ENCODE peak calls at places on chromosomes 7 and 10, in ten cellular contexts. One of them, this sample, is unnamed.

GRCh38 chr10:79129361-79129997 is 60.7 kb downstream of the ZMIZ1 start:
- DNase-seq in fibroblast of lung: peak; percentile 58
- DNase-seq in sigmoid colon: no peak
- DNase-seq in AG04450: no peak
- DNase-seq in thoracic aorta: no peak
- DNase-seq in tibial nerve: no peak
- DNase-seq in K562: peak; percentile 67
- DNase-seq in RWPE2: no peak
- DNase-seq in Peyer's patch: no peak
- DNase-seq in adrenal gland: peak; percentile 61
- DNase-seq in this sample: peak; percentile 91

GRCh38 chr7:122136639-122137253 is 7.3 kb downstream of the AASS start:
- DNase-seq in fibroblast of lung: peak; percentile 53
- DNase-seq in sigmoid colon: no peak
- DNase-seq in AG04450: no peak
- DNase-seq in thoracic aorta: no peak
- DNase-seq in tibial nerve: no peak
- DNase-seq in K562: no peak
- DNase-seq in RWPE2: no peak
- DNase-seq in Peyer's patch: no peak
- DNase-seq in adrenal gland: no peak
- DNase-seq in this sample: no peak

GRCh38 chr10:132765435-132765834 is 20.5 kb downstream of the NKX6-2 start:
- DNase-seq in fibroblast of lung: no peak
- DNase-seq in sigmoid colon: no peak
- DNase-seq in AG04450: no peak
- DNase-seq in thoracic aorta: no peak
- DNase-seq in tibial nerve: no peak
- DNase-seq in K562: no peak
- DNase-seq in RWPE2: no peak
- DNase-seq in Peyer's patch: no peak
- DNase-seq in adrenal gland: no peak
- DNase-seq in this sample: no peak

GRCh38 chr10:72910705-72911104 is 17.2 kb downstream of the OIT3 start:
- DNase-seq in fibroblast of lung: no peak
- DNase-seq in sigmoid colon: no peak
- DNase-seq in AG04450: no peak
- DNase-seq in thoracic aorta: no peak
- DNase-seq in tibial nerve: no peak
- DNase-seq in K562: no peak
- DNase-seq in RWPE2: no peak
- DNase-seq in Peyer's patch: no peak
- DNase-seq in adrenal gland: no peak
- DNase-seq in this sample: no peak

GRCh38 chr10:115706482-115707076 is 566.4 kb downstream of the GFRA1 start:
- DNase-seq in fibroblast of lung: peak; percentile 64
- DNase-seq in sigmoid colon: no peak
- DNase-seq in AG04450: no peak
- DNase-seq in thoracic aorta: no peak
- DNase-seq in tibial nerve: no peak
- DNase-seq in K562: no peak
- DNase-seq in RWPE2: no peak
- DNase-seq in Peyer's patch: no peak
- DNase-seq in adrenal gland: peak; percentile 6
- DNase-seq in this sample: peak; percentile 61

GRCh38 chr7:74029094-74029785 is 1.3 kb downstream of the ELN start:
- DNase-seq in fibroblast of lung: no peak
- DNase-seq in sigmoid colon: no peak
- DNase-seq in AG04450: no peak
- DNase-seq in thoracic aorta: no peak
- DNase-seq in tibial nerve: no peak
- DNase-seq in K562: no peak
- DNase-seq in RWPE2: no peak
- DNase-seq in Peyer's patch: no peak
- DNase-seq in adrenal gland: no peak
- DNase-seq in this sample: no peak

GRCh38 chr7:91798425-91798824 is 82.1 kb downstream of the MTERF1 start:
- DNase-seq in fibroblast of lung: no peak
- DNase-seq in sigmoid colon: no peak
- DNase-seq in AG04450: no peak
- DNase-seq in thoracic aorta: no peak
- DNase-seq in tibial nerve: no peak
- DNase-seq in K562: no peak
- DNase-seq in RWPE2: no peak
- DNase-seq in Peyer's patch: no peak
- DNase-seq in adrenal gland: no peak
- DNase-seq in this sample: no peak

GRCh38 chr7:104535841-104536240 is 207.4 kb downstream of the LHFPL3 start:
- DNase-seq in fibroblast of lung: no peak
- DNase-seq in sigmoid colon: no peak
- DNase-seq in AG04450: no peak
- DNase-seq in thoracic aorta: no peak
- DNase-seq in tibial nerve: no peak
- DNase-seq in K562: no peak
- DNase-seq in RWPE2: no peak
- DNase-seq in Peyer's patch: no peak
- DNase-seq in adrenal gland: no peak
- DNase-seq in this sample: no peak

GRCh38 chr10:96421995-96422394 is 63.2 kb upstream of the OPALIN start:
- DNase-seq in fibroblast of lung: no peak
- DNase-seq in sigmoid colon: no peak
- DNase-seq in AG04450: no peak
- DNase-seq in thoracic aorta: no peak
- DNase-seq in tibial nerve: no peak
- DNase-seq in K562: no peak
- DNase-seq in RWPE2: no peak
- DNase-seq in Peyer's patch: no peak
- DNase-seq in adrenal gland: no peak
- DNase-seq in this sample: no peak

GRCh38 chr10:102135956-102136526 is 3.2 kb downstream of the PPRC1 start:
- DNase-seq in fibroblast of lung: no peak
- DNase-seq in sigmoid colon: no peak
- DNase-seq in AG04450: no peak
- DNase-seq in thoracic aorta: no peak
- DNase-seq in tibial nerve: no peak
- DNase-seq in K562: no peak
- DNase-seq in RWPE2: no peak
- DNase-seq in Peyer's patch: no peak
- DNase-seq in adrenal gland: no peak
- DNase-seq in this sample: no peak

GRCh38 chr7:157813053-157813452 is 476.2 kb downstream of the DNAJB6 start:
- DNase-seq in fibroblast of lung: no peak
- DNase-seq in sigmoid colon: no peak
- DNase-seq in AG04450: no peak
- DNase-seq in thoracic aorta: no peak
- DNase-seq in tibial nerve: no peak
- DNase-seq in K562: no peak
- DNase-seq in RWPE2: peak; percentile 51
- DNase-seq in Peyer's patch: no peak
- DNase-seq in adrenal gland: no peak
- DNase-seq in this sample: no peak

GRCh38 chr10:24027107-24027506 is 181.8 kb upstream of the KIAA1217 start:
- DNase-seq in fibroblast of lung: no peak
- DNase-seq in sigmoid colon: no peak
- DNase-seq in AG04450: no peak
- DNase-seq in thoracic aorta: no peak
- DNase-seq in tibial nerve: no peak
- DNase-seq in K562: no peak
- DNase-seq in RWPE2: no peak
- DNase-seq in Peyer's patch: no peak
- DNase-seq in adrenal gland: peak; percentile 15
- DNase-seq in this sample: no peak

GRCh38 chr7:123538189-123538714 is 3.9 kb upstream of the IQUB start:
- DNase-seq in fibroblast of lung: peak; percentile 72
- DNase-seq in sigmoid colon: no peak
- DNase-seq in AG04450: peak; percentile 26
- DNase-seq in thoracic aorta: no peak
- DNase-seq in tibial nerve: no peak
- DNase-seq in K562: peak; percentile 56
- DNase-seq in RWPE2: no peak
- DNase-seq in Peyer's patch: no peak
- DNase-seq in adrenal gland: no peak
- DNase-seq in this sample: no peak

GRCh38 chr10:122459586-122460273 is 1.6 kb upstream of the HTRA1 start:
- DNase-seq in fibroblast of lung: peak; percentile 59
- DNase-seq in sigmoid colon: no peak
- DNase-seq in AG04450: no peak
- DNase-seq in thoracic aorta: no peak
- DNase-seq in tibial nerve: no peak
- DNase-seq in K562: no peak
- DNase-seq in RWPE2: no peak
- DNase-seq in Peyer's patch: no peak
- DNase-seq in adrenal gland: no peak
- DNase-seq in this sample: no peak

GRCh38 chr10:122461729-122462532 is 578 bp downstream of the HTRA1 start:
- DNase-seq in fibroblast of lung: no peak
- DNase-seq in sigmoid colon: no peak
- DNase-seq in AG04450: no peak
- DNase-seq in thoracic aorta: no peak
- DNase-seq in tibial nerve: no peak
- DNase-seq in K562: no peak
- DNase-seq in RWPE2: no peak
- DNase-seq in Peyer's patch: no peak
- DNase-seq in adrenal gland: peak; percentile 49
- DNase-seq in this sample: peak; percentile 51

GRCh38 chr10:122462533-122463465 is 1.4 kb downstream of the HTRA1 start:
- DNase-seq in fibroblast of lung: peak; percentile 66
- DNase-seq in sigmoid colon: peak; percentile 88
- DNase-seq in AG04450: no peak
- DNase-seq in thoracic aorta: no peak
- DNase-seq in tibial nerve: no peak
- DNase-seq in K562: no peak
- DNase-seq in RWPE2: no peak
- DNase-seq in Peyer's patch: peak; percentile 62
- DNase-seq in adrenal gland: peak; percentile 49
- DNase-seq in this sample: no peak

GRCh38 chr10:122461367-122461728 is at the start of gene HTRA1:
- DNase-seq in fibroblast of lung: peak; percentile 77
- DNase-seq in sigmoid colon: peak; percentile 92
- DNase-seq in AG04450: no peak
- DNase-seq in thoracic aorta: no peak
- DNase-seq in tibial nerve: peak; percentile 66
- DNase-seq in K562: no peak
- DNase-seq in RWPE2: no peak
- DNase-seq in Peyer's patch: peak; percentile 59
- DNase-seq in adrenal gland: peak; percentile 81
- DNase-seq in this sample: peak; percentile 79

GRCh38 chr10:122460891-122461293 is 461 bp upstream of the HTRA1 start:
- DNase-seq in fibroblast of lung: no peak
- DNase-seq in sigmoid colon: no peak
- DNase-seq in AG04450: no peak
- DNase-seq in thoracic aorta: no peak
- DNase-seq in tibial nerve: no peak
- DNase-seq in K562: no peak
- DNase-seq in RWPE2: no peak
- DNase-seq in Peyer's patch: no peak
- DNase-seq in adrenal gland: peak; percentile 5
- DNase-seq in this sample: no peak
- H3K27ac ChIP-seq in fibroblast of lung: no peak overlapping the region
- H3K27ac ChIP-seq in sigmoid colon: peak overlapping the region; percentile 87
- H3K27ac ChIP-seq in AG04450: no peak overlapping the region
- H3K27ac ChIP-seq in thoracic aorta: peak overlapping the region; percentile 79
- H3K27ac ChIP-seq in tibial nerve: peak overlapping the region; percentile 89
- H3K27ac ChIP-seq in K562: no peak overlapping the region
- H3K27ac ChIP-seq in RWPE2: peak overlapping the region; percentile 50
- H3K27ac ChIP-seq in Peyer's patch: peak overlapping the region; percentile 57
- H3K27ac ChIP-seq in adrenal gland: peak overlapping the region; percentile 87
- H3K27ac ChIP-seq in this sample: no peak overlapping the region

GRCh38 chr7:36941359-36941758 is 217.1 kb upstream of the AOAH start:
- DNase-seq in fibroblast of lung: no peak
- DNase-seq in sigmoid colon: no peak
- DNase-seq in AG04450: no peak
- DNase-seq in thoracic aorta: no peak
- DNase-seq in tibial nerve: no peak
- DNase-seq in K562: no peak
- DNase-seq in RWPE2: no peak
- DNase-seq in Peyer's patch: no peak
- DNase-seq in adrenal gland: no peak
- DNase-seq in this sample: no peak

GRCh38 chr7:36942558-36943354 is 218.5 kb upstream of the AOAH start:
- DNase-seq in fibroblast of lung: no peak
- DNase-seq in sigmoid colon: no peak
- DNase-seq in AG04450: no peak
- DNase-seq in thoracic aorta: no peak
- DNase-seq in tibial nerve: no peak
- DNase-seq in K562: no peak
- DNase-seq in RWPE2: no peak
- DNase-seq in Peyer's patch: no peak
- DNase-seq in adrenal gland: no peak
- DNase-seq in this sample: no peak

GRCh38 chr7:36939816-36940215 is 215.5 kb upstream of the AOAH start:
- DNase-seq in fibroblast of lung: no peak
- DNase-seq in sigmoid colon: no peak
- DNase-seq in AG04450: no peak
- DNase-seq in thoracic aorta: no peak
- DNase-seq in tibial nerve: no peak
- DNase-seq in K562: no peak
- DNase-seq in RWPE2: no peak
- DNase-seq in Peyer's patch: no peak
- DNase-seq in adrenal gland: no peak
- DNase-seq in this sample: no peak

GRCh38 chr7:36942062-36942461 is 217.8 kb upstream of the AOAH start:
- DNase-seq in fibroblast of lung: no peak
- DNase-seq in sigmoid colon: no peak
- DNase-seq in AG04450: no peak
- DNase-seq in thoracic aorta: no peak
- DNase-seq in tibial nerve: no peak
- DNase-seq in K562: no peak
- DNase-seq in RWPE2: no peak
- DNase-seq in Peyer's patch: no peak
- DNase-seq in adrenal gland: no peak
- DNase-seq in this sample: no peak

GRCh38 chr7:36937754-36938551 is 213.7 kb upstream of the AOAH start:
- DNase-seq in fibroblast of lung: no peak
- DNase-seq in sigmoid colon: no peak
- DNase-seq in AG04450: no peak
- DNase-seq in thoracic aorta: no peak
- DNase-seq in tibial nerve: no peak
- DNase-seq in K562: no peak
- DNase-seq in RWPE2: no peak
- DNase-seq in Peyer's patch: no peak
- DNase-seq in adrenal gland: no peak
- DNase-seq in this sample: no peak
- H3K4me3 ChIP-seq in fibroblast of lung: no peak overlapping the region
- H3K4me3 ChIP-seq in sigmoid colon: no peak overlapping the region
- H3K4me3 ChIP-seq in AG04450: no peak overlapping the region
- H3K4me3 ChIP-seq in thoracic aorta: no peak overlapping the region
- H3K4me3 ChIP-seq in tibial nerve: no peak overlapping the region
- H3K4me3 ChIP-seq in K562: no peak overlapping the region
- H3K4me3 ChIP-seq in RWPE2: no peak overlapping the region
- H3K4me3 ChIP-seq in Peyer's patch: no peak overlapping the region
- H3K4me3 ChIP-seq in adrenal gland: no peak overlapping the region
- H3K4me3 ChIP-seq in this sample: no peak overlapping the region

GRCh38 chr7:13411151-13411550 is 578.3 kb downstream of the ETV1 start:
- DNase-seq in fibroblast of lung: no peak
- DNase-seq in sigmoid colon: no peak
- DNase-seq in AG04450: no peak
- DNase-seq in thoracic aorta: no peak
- DNase-seq in tibial nerve: no peak
- DNase-seq in K562: no peak
- DNase-seq in RWPE2: no peak
- DNase-seq in Peyer's patch: no peak
- DNase-seq in adrenal gland: no peak
- DNase-seq in this sample: no peak
- TF ChIP-seq CTCF in fibroblast of lung: no peak
- TF ChIP-seq CTCF in sigmoid colon: no peak
- TF ChIP-seq CTCF in AG04450: no peak
- TF ChIP-seq CTCF in thoracic aorta: no peak
- TF ChIP-seq CTCF in tibial nerve: no peak
- TF ChIP-seq CTCF in K562: no peak
- TF ChIP-seq CTCF in RWPE2: peak; percentile 10
- TF ChIP-seq CTCF in Peyer's patch: no peak
- TF ChIP-seq CTCF in adrenal gland: no peak
- TF ChIP-seq CTCF in this sample: peak; percentile 43

GRCh38 chr10:30818854-30819253 is 189.3 kb upstream of the LYZL2 start:
- DNase-seq in fibroblast of lung: no peak
- DNase-seq in sigmoid colon: peak; percentile 72
- DNase-seq in AG04450: no peak
- DNase-seq in thoracic aorta: no peak
- DNase-seq in tibial nerve: no peak
- DNase-seq in K562: no peak
- DNase-seq in RWPE2: no peak
- DNase-seq in Peyer's patch: no peak
- DNase-seq in adrenal gland: no peak
- DNase-seq in this sample: no peak
- H3K27ac ChIP-seq in fibroblast of lung: peak overlapping the region; percentile 82
- H3K27ac ChIP-seq in sigmoid colon: peak overlapping the region; percentile 78
- H3K27ac ChIP-seq in AG04450: peak overlapping the region; percentile 98
- H3K27ac ChIP-seq in thoracic aorta: peak overlapping the region; percentile 96
- H3K27ac ChIP-seq in tibial nerve: peak overlapping the region; percentile 69
- H3K27ac ChIP-seq in K562: no peak overlapping the region
- H3K27ac ChIP-seq in RWPE2: no peak overlapping the region
- H3K27ac ChIP-seq in Peyer's patch: peak overlapping the region; percentile 38
- H3K27ac ChIP-seq in adrenal gland: peak overlapping the region; percentile 67
- H3K27ac ChIP-seq in this sample: no peak overlapping the region